ENCODE peak calls at places on chromosomes 11 and 22, in eight cellular contexts. One of them, this sample, is unnamed.

GRCh38 chr11:19683141-19683805 is 29.4 kb upstream of the NAV2 start:
- DNase-seq in body of pancreas: no peak
- DNase-seq in kidney: peak; percentile 76
- DNase-seq in A549: no peak
- DNase-seq in mucosa of descending colon: no peak
- DNase-seq in hepatocyte: no peak
- DNase-seq in AG04450: no peak
- DNase-seq in Peyer's patch: no peak
- DNase-seq in this sample: peak; percentile 87

GRCh38 chr11:62501432-62501891 is 45.1 kb downstream of the AHNAK start:
- DNase-seq in body of pancreas: no peak
- DNase-seq in kidney: no peak
- DNase-seq in A549: no peak
- DNase-seq in mucosa of descending colon: no peak
- DNase-seq in hepatocyte: no peak
- DNase-seq in AG04450: no peak
- DNase-seq in Peyer's patch: no peak
- DNase-seq in this sample: no peak

GRCh38 chr11:129280027-129280811 is 88.1 kb upstream of the ARHGAP32 start:
- DNase-seq in body of pancreas: no peak
- DNase-seq in kidney: no peak
- DNase-seq in A549: no peak
- DNase-seq in mucosa of descending colon: no peak
- DNase-seq in hepatocyte: no peak
- DNase-seq in AG04450: no peak
- DNase-seq in Peyer's patch: no peak
- DNase-seq in this sample: no peak

GRCh38 chr11:3004481-3004880 is 12.4 kb upstream of the NAP1L4 start:
- DNase-seq in body of pancreas: no peak
- DNase-seq in kidney: no peak
- DNase-seq in A549: no peak
- DNase-seq in mucosa of descending colon: no peak
- DNase-seq in hepatocyte: no peak
- DNase-seq in AG04450: no peak
- DNase-seq in Peyer's patch: no peak
- DNase-seq in this sample: no peak

GRCh38 chr11:65262775-65263174 is 1.0 kb downstream of the POLA2 start:
- DNase-seq in body of pancreas: no peak
- DNase-seq in kidney: no peak
- DNase-seq in A549: no peak
- DNase-seq in mucosa of descending colon: no peak
- DNase-seq in hepatocyte: no peak
- DNase-seq in AG04450: no peak
- DNase-seq in Peyer's patch: no peak
- DNase-seq in this sample: no peak

GRCh38 chr11:19714387-19715363 is 2.0 kb downstream of the NAV2 start:
- DNase-seq in body of pancreas: no peak
- DNase-seq in kidney: peak; percentile 81
- DNase-seq in A549: no peak
- DNase-seq in mucosa of descending colon: peak; percentile 54
- DNase-seq in hepatocyte: peak; percentile 38
- DNase-seq in AG04450: peak; percentile 51
- DNase-seq in Peyer's patch: no peak
- DNase-seq in this sample: peak; percentile 71

GRCh38 chr11:74010306-74010981 is 1.6 kb upstream of the UCP3 start:
- DNase-seq in body of pancreas: no peak
- DNase-seq in kidney: no peak
- DNase-seq in A549: no peak
- DNase-seq in mucosa of descending colon: no peak
- DNase-seq in hepatocyte: no peak
- DNase-seq in AG04450: no peak
- DNase-seq in Peyer's patch: no peak
- DNase-seq in this sample: no peak

GRCh38 chr11:44978961-44979331 is 28.3 kb upstream of the TP53I11 start:
- DNase-seq in body of pancreas: peak; percentile 76
- DNase-seq in kidney: peak; percentile 66
- DNase-seq in A549: peak; percentile 63
- DNase-seq in mucosa of descending colon: peak; percentile 84
- DNase-seq in hepatocyte: no peak
- DNase-seq in AG04450: no peak
- DNase-seq in Peyer's patch: no peak
- DNase-seq in this sample: no peak

GRCh38 chr11:74311352-74311926 is at the start of gene P4HA3:
- DNase-seq in body of pancreas: peak; percentile 79
- DNase-seq in kidney: peak; percentile 86
- DNase-seq in A549: peak; percentile 77
- DNase-seq in mucosa of descending colon: peak; percentile 76
- DNase-seq in hepatocyte: peak; percentile 78
- DNase-seq in AG04450: no peak
- DNase-seq in Peyer's patch: no peak
- DNase-seq in this sample: no peak

GRCh38 chr11:70095541-70096252 is 17.6 kb downstream of the ANO1 start:
- DNase-seq in body of pancreas: no peak
- DNase-seq in kidney: peak; percentile 82
- DNase-seq in A549: no peak
- DNase-seq in mucosa of descending colon: no peak
- DNase-seq in hepatocyte: no peak
- DNase-seq in AG04450: no peak
- DNase-seq in Peyer's patch: no peak
- DNase-seq in this sample: no peak

GRCh38 chr11:83459802-83460201 is 173.6 kb upstream of the CCDC90B start:
- DNase-seq in body of pancreas: no peak
- DNase-seq in kidney: no peak
- DNase-seq in A549: no peak
- DNase-seq in mucosa of descending colon: no peak
- DNase-seq in hepatocyte: no peak
- DNase-seq in AG04450: no peak
- DNase-seq in Peyer's patch: no peak
- DNase-seq in this sample: no peak

GRCh38 chr11:129769059-129769458 is 46.6 kb upstream of the TMEM45B start:
- DNase-seq in body of pancreas: no peak
- DNase-seq in kidney: no peak
- DNase-seq in A549: no peak
- DNase-seq in mucosa of descending colon: no peak
- DNase-seq in hepatocyte: no peak
- DNase-seq in AG04450: no peak
- DNase-seq in Peyer's patch: no peak
- DNase-seq in this sample: no peak

GRCh38 chr22:37237371-37238268 is 6.4 kb downstream of the RAC2 start:
- DNase-seq in body of pancreas: no peak
- DNase-seq in kidney: peak; percentile 59
- DNase-seq in A549: no peak
- DNase-seq in mucosa of descending colon: peak; percentile 40
- DNase-seq in hepatocyte: no peak
- DNase-seq in AG04450: no peak
- DNase-seq in Peyer's patch: no peak
- DNase-seq in this sample: no peak

GRCh38 chr11:62778441-62778840 is 7.2 kb downstream of the TAF6L start:
- DNase-seq in body of pancreas: no peak
- DNase-seq in kidney: peak; percentile 33
- DNase-seq in A549: no peak
- DNase-seq in mucosa of descending colon: peak; percentile 22
- DNase-seq in hepatocyte: no peak
- DNase-seq in AG04450: no peak
- DNase-seq in Peyer's patch: no peak
- DNase-seq in this sample: no peak

GRCh38 chr11:36454991-36455611 is 55.0 kb downstream of the TRAF6 start:
- DNase-seq in body of pancreas: no peak
- DNase-seq in kidney: no peak
- DNase-seq in A549: no peak
- DNase-seq in mucosa of descending colon: no peak
- DNase-seq in hepatocyte: no peak
- DNase-seq in AG04450: no peak
- DNase-seq in Peyer's patch: no peak
- DNase-seq in this sample: no peak

GRCh38 chr22:46536559-46537220 is 730 bp downstream of the CELSR1 start:
- DNase-seq in body of pancreas: no peak
- DNase-seq in kidney: no peak
- DNase-seq in A549: no peak
- DNase-seq in mucosa of descending colon: no peak
- DNase-seq in hepatocyte: no peak
- DNase-seq in AG04450: no peak
- DNase-seq in Peyer's patch: no peak
- DNase-seq in this sample: no peak

DNA sequence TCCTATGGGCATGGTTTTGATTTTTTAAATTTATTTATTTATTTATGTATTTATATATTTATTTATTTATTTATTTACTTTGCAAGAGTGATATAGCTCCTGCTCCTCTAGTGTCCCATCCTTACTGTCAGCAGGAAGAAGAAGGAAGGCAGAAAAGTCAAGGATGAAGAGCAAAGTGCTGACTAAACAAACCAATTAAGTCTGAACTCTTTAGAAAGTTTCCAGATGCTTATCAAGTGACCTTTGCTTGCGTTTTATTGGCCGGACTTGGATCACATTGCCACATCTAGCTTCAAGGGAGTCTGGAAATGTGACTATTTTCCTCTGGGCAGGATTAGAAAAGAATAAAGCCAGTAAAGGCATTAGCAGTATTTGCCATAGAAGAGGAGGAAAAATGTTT is 8.7 kb upstream of the OR4B1 start:
- DNase-seq in body of pancreas: no peak
- DNase-seq in kidney: no peak
- DNase-seq in A549: no peak
- DNase-seq in mucosa of descending colon: no peak
- DNase-seq in hepatocyte: no peak
- DNase-seq in AG04450: no peak
- DNase-seq in Peyer's patch: no peak
- DNase-seq in this sample: no peak
- H3K9me3 ChIP-seq in body of pancreas: no peaks in the 10 kb centered on the region
- H3K9me3 ChIP-seq in kidney: no peaks in the 10 kb centered on the region
- H3K9me3 ChIP-seq in A549: no peaks in the 10 kb centered on the region
- H3K9me3 ChIP-seq in mucosa of descending colon: no peaks in the 10 kb centered on the region
- H3K9me3 ChIP-seq in hepatocyte: no peaks in the 10 kb centered on the region
- H3K9me3 ChIP-seq in AG04450: no peaks in the 10 kb centered on the region
- H3K9me3 ChIP-seq in Peyer's patch: no peaks in the 10 kb centered on the region
- H3K9me3 ChIP-seq in this sample: no peaks in the 10 kb centered on the region

DNA sequence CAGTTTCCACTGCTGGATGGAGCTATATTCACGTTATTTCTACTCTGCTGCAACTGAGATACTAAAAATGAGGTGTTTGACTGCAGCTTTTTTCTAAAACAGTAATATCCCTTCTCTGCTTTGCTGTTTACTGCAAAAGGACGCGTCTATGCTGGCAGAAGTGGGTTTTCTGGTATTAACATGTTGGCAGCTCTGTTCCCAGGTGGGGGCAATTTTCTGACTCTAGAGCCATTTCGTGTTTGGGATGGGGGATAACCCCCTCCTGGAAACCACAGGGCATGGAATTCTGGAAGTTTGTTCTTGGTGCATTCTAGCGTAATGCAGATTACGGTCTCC is 4.9 kb downstream of the GRK2 start:
- DNase-seq in body of pancreas: no peak
- DNase-seq in kidney: no peak
- DNase-seq in A549: no peak
- DNase-seq in mucosa of descending colon: no peak
- DNase-seq in hepatocyte: no peak
- DNase-seq in AG04450: no peak
- DNase-seq in Peyer's patch: no peak
- DNase-seq in this sample: no peak
- H3K4me3 ChIP-seq in body of pancreas: no peak overlapping the region
- H3K4me3 ChIP-seq in kidney: no peak overlapping the region
- H3K4me3 ChIP-seq in A549: no peak overlapping the region
- H3K4me3 ChIP-seq in mucosa of descending colon: no peak overlapping the region
- H3K4me3 ChIP-seq in hepatocyte: no peak overlapping the region
- H3K4me3 ChIP-seq in AG04450: no peak overlapping the region
- H3K4me3 ChIP-seq in Peyer's patch: peak overlapping the region; percentile 97
- H3K4me3 ChIP-seq in this sample: no peak overlapping the region

GRCh38 chr11:4713241-4713640 is 8.7 kb downstream of the MMP26 start:
- DNase-seq in body of pancreas: no peak
- DNase-seq in kidney: no peak
- DNase-seq in A549: no peak
- DNase-seq in mucosa of descending colon: no peak
- DNase-seq in hepatocyte: no peak
- DNase-seq in AG04450: no peak
- DNase-seq in Peyer's patch: no peak
- DNase-seq in this sample: no peak
- H3K9me3 ChIP-seq in body of pancreas: no peaks in the 10 kb centered on the region
- H3K9me3 ChIP-seq in kidney: no peaks in the 10 kb centered on the region
- H3K9me3 ChIP-seq in A549: no peaks in the 10 kb centered on the region
- H3K9me3 ChIP-seq in mucosa of descending colon: no peaks in the 10 kb centered on the region
- H3K9me3 ChIP-seq in hepatocyte: no peaks in the 10 kb centered on the region
- H3K9me3 ChIP-seq in AG04450: no peaks in the 10 kb centered on the region
- H3K9me3 ChIP-seq in Peyer's patch: no peaks in the 10 kb centered on the region
- H3K9me3 ChIP-seq in this sample: no peaks in the 10 kb centered on the region

GRCh38 chr22:19840059-19840458 is 14.6 kb downstream of the GNB1L start:
- DNase-seq in body of pancreas: no peak
- DNase-seq in kidney: no peak
- DNase-seq in A549: no peak
- DNase-seq in mucosa of descending colon: no peak
- DNase-seq in hepatocyte: no peak
- DNase-seq in AG04450: no peak
- DNase-seq in Peyer's patch: no peak
- DNase-seq in this sample: no peak

GRCh38 chr22:19843107-19843856 is 11.4 kb downstream of the GNB1L start:
- DNase-seq in body of pancreas: no peak
- DNase-seq in kidney: peak; percentile 61
- DNase-seq in A549: no peak
- DNase-seq in mucosa of descending colon: no peak
- DNase-seq in hepatocyte: peak; percentile 5
- DNase-seq in AG04450: no peak
- DNase-seq in Peyer's patch: peak; percentile 14
- DNase-seq in this sample: peak; percentile 51

GRCh38 chr22:19842386-19843106 is 12.1 kb downstream of the GNB1L start:
- DNase-seq in body of pancreas: no peak
- DNase-seq in kidney: no peak
- DNase-seq in A549: no peak
- DNase-seq in mucosa of descending colon: no peak
- DNase-seq in hepatocyte: no peak
- DNase-seq in AG04450: no peak
- DNase-seq in Peyer's patch: peak; percentile 9
- DNase-seq in this sample: peak; percentile 42

GRCh38 chr22:19841641-19842385 is 12.9 kb downstream of the GNB1L start:
- DNase-seq in body of pancreas: no peak
- DNase-seq in kidney: no peak
- DNase-seq in A549: no peak
- DNase-seq in mucosa of descending colon: no peak
- DNase-seq in hepatocyte: no peak
- DNase-seq in AG04450: no peak
- DNase-seq in Peyer's patch: peak; percentile 17
- DNase-seq in this sample: no peak

DNA sequence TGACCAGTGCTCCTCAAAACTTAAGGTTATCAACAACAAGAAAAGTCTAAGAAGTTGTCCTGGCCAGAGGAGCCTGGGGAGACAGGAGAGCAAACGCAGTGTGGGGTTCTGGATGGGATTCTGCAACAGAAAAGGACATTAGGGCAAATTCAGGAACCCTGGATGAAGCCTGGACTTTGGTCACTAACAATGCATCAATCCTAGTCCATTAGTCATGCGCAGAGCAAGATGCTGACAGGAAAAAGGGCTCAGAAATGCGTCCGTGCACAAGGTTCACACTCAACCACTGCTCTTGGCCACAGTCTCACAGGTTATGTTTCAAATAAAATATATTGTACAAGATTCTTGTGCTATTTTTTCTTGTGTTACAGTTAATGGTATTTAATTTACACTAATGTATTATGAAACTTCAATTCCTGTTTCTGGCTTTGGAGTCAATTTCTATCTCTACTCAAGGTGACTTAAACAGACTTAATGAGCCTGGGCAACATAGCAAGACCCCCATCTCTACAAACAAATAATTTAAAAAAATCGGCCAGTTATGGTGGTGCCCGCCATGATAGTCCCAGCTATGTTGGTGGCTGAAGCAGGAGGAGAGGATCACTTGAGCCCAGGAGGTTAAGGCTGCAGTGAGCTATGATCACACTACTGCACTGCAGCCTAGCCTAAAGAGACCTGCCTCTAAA is 13.6 kb downstream of the GNB1L start:
- DNase-seq in body of pancreas: no peak
- DNase-seq in kidney: no peak
- DNase-seq in A549: no peak
- DNase-seq in mucosa of descending colon: no peak
- DNase-seq in hepatocyte: peak; percentile 55
- DNase-seq in AG04450: no peak
- DNase-seq in Peyer's patch: peak; percentile 5
- DNase-seq in this sample: no peak
- H3K4me3 ChIP-seq in body of pancreas: no peak overlapping the region
- H3K4me3 ChIP-seq in kidney: no peak overlapping the region
- H3K4me3 ChIP-seq in A549: no peak overlapping the region
- H3K4me3 ChIP-seq in mucosa of descending colon: no peak overlapping the region
- H3K4me3 ChIP-seq in hepatocyte: no peak overlapping the region
- H3K4me3 ChIP-seq in AG04450: no peak overlapping the region
- H3K4me3 ChIP-seq in Peyer's patch: no peak overlapping the region
- H3K4me3 ChIP-seq in this sample: no peak overlapping the region